ENCODE peak calls at places on chromosome 7, in nine cellular contexts. One of them, this sample, is unnamed.

GRCh38 chr7:43392638-43393037 is 190.3 kb upstream of the STK17A start:
- DNase-seq in GM12865: no peak
- DNase-seq in activated CD4-positive, alpha-beta T cell treated with anti-CD3 and anti-CD28 coated beads, Interleukin-2, amount 50 U/mL, for 1 hour: no peak
- DNase-seq in HFF-Myc: no peak
- DNase-seq in GM23248: no peak
- DNase-seq in heart right ventricle: no peak
- DNase-seq in fibroblast of pulmonary artery: no peak
- DNase-seq in CD8-positive, alpha-beta memory T cell: no peak
- DNase-seq in uterus: no peak
- DNase-seq in this sample: no peak

GRCh38 chr7:72336887-72337821 is 75.0 kb downstream of the CALN1 start:
- DNase-seq in GM12865: no peak
- DNase-seq in fibroblast of pulmonary artery: no peak
- DNase-seq in HFF-Myc: no peak
- DNase-seq in activated CD4-positive, alpha-beta T cell treated with anti-CD3 and anti-CD28 coated beads, Interleukin-2, amount 50 U/mL, for 1 hour: no peak
- DNase-seq in GM23248: no peak
- DNase-seq in CD8-positive, alpha-beta memory T cell: no peak
- DNase-seq in uterus: no peak
- DNase-seq in heart right ventricle: no peak
- DNase-seq in this sample: no peak

GRCh38 chr7:74190259-74190658 is 16.1 kb downstream of the EIF4H start:
- DNase-seq in GM12865: no peak
- DNase-seq in CD8-positive, alpha-beta memory T cell: no peak
- DNase-seq in GM23248: no peak
- DNase-seq in uterus: no peak
- DNase-seq in heart right ventricle: no peak
- DNase-seq in activated CD4-positive, alpha-beta T cell treated with anti-CD3 and anti-CD28 coated beads, Interleukin-2, amount 50 U/mL, for 1 hour: no peak
- DNase-seq in HFF-Myc: no peak
- DNase-seq in fibroblast of pulmonary artery: no peak
- DNase-seq in this sample: no peak

GRCh38 chr7:31735991-31736982 is 49.3 kb downstream of the PPP1R17 start:
- DNase-seq in GM23248: peak
- DNase-seq in GM12865: peak
- DNase-seq in CD8-positive, alpha-beta memory T cell: no peak
- DNase-seq in heart right ventricle: peak
- DNase-seq in HFF-Myc: peak
- DNase-seq in uterus: peak
- DNase-seq in fibroblast of pulmonary artery: peak
- DNase-seq in activated CD4-positive, alpha-beta T cell treated with anti-CD3 and anti-CD28 coated beads, Interleukin-2, amount 50 U/mL, for 1 hour: no peak
- DNase-seq in this sample: peak

GRCh38 chr7:17038783-17039170 is 157.0 kb upstream of the AGR3 start:
- DNase-seq in GM12865: no peak
- DNase-seq in GM23248: no peak
- DNase-seq in fibroblast of pulmonary artery: no peak
- DNase-seq in activated CD4-positive, alpha-beta T cell treated with anti-CD3 and anti-CD28 coated beads, Interleukin-2, amount 50 U/mL, for 1 hour: no peak
- DNase-seq in HFF-Myc: no peak
- DNase-seq in uterus: no peak
- DNase-seq in heart right ventricle: no peak
- DNase-seq in CD8-positive, alpha-beta memory T cell: no peak
- DNase-seq in this sample: no peak

GRCh38 chr7:147013820-147014219 is 897.2 kb downstream of the CNTNAP2 start:
- DNase-seq in GM12865: no peak
- DNase-seq in CD8-positive, alpha-beta memory T cell: no peak
- DNase-seq in HFF-Myc: no peak
- DNase-seq in fibroblast of pulmonary artery: peak
- DNase-seq in GM23248: no peak
- DNase-seq in heart right ventricle: no peak
- DNase-seq in activated CD4-positive, alpha-beta T cell treated with anti-CD3 and anti-CD28 coated beads, Interleukin-2, amount 50 U/mL, for 1 hour: no peak
- DNase-seq in uterus: no peak
- DNase-seq in this sample: no peak

GRCh38 chr7:14752301-14752700 is 150.2 kb downstream of the DGKB start:
- DNase-seq in uterus: no peak
- DNase-seq in activated CD4-positive, alpha-beta T cell treated with anti-CD3 and anti-CD28 coated beads, Interleukin-2, amount 50 U/mL, for 1 hour: no peak
- DNase-seq in CD8-positive, alpha-beta memory T cell: no peak
- DNase-seq in GM12865: no peak
- DNase-seq in fibroblast of pulmonary artery: no peak
- DNase-seq in GM23248: no peak
- DNase-seq in heart right ventricle: no peak
- DNase-seq in HFF-Myc: no peak
- DNase-seq in this sample: no peak

GRCh38 chr7:143408686-143409551 is at the start of gene EPHA1:
- DNase-seq in HFF-Myc: no peak
- DNase-seq in activated CD4-positive, alpha-beta T cell treated with anti-CD3 and anti-CD28 coated beads, Interleukin-2, amount 50 U/mL, for 1 hour: peak
- DNase-seq in fibroblast of pulmonary artery: no peak
- DNase-seq in uterus: no peak
- DNase-seq in heart right ventricle: no peak
- DNase-seq in GM23248: peak
- DNase-seq in GM12865: no peak
- DNase-seq in CD8-positive, alpha-beta memory T cell: peak
- DNase-seq in this sample: peak

GRCh38 chr7:129719980-129720732 is 108.6 kb downstream of the NRF1 start:
- DNase-seq in HFF-Myc: no peak
- DNase-seq in CD8-positive, alpha-beta memory T cell: no peak
- DNase-seq in fibroblast of pulmonary artery: peak
- DNase-seq in GM23248: peak
- DNase-seq in heart right ventricle: no peak
- DNase-seq in activated CD4-positive, alpha-beta T cell treated with anti-CD3 and anti-CD28 coated beads, Interleukin-2, amount 50 U/mL, for 1 hour: no peak
- DNase-seq in GM12865: no peak
- DNase-seq in uterus: no peak
- DNase-seq in this sample: no peak

GRCh38 chr7:3404490-3404889 is 103.4 kb downstream of the SDK1 start:
- DNase-seq in uterus: no peak
- DNase-seq in GM23248: no peak
- DNase-seq in GM12865: no peak
- DNase-seq in activated CD4-positive, alpha-beta T cell treated with anti-CD3 and anti-CD28 coated beads, Interleukin-2, amount 50 U/mL, for 1 hour: no peak
- DNase-seq in fibroblast of pulmonary artery: peak
- DNase-seq in CD8-positive, alpha-beta memory T cell: no peak
- DNase-seq in HFF-Myc: no peak
- DNase-seq in heart right ventricle: no peak
- DNase-seq in this sample: peak

GRCh38 chr7:108178393-108178792 is 48.2 kb upstream of the LAMB4 start:
- DNase-seq in HFF-Myc: no peak
- DNase-seq in GM23248: no peak
- DNase-seq in activated CD4-positive, alpha-beta T cell treated with anti-CD3 and anti-CD28 coated beads, Interleukin-2, amount 50 U/mL, for 1 hour: no peak
- DNase-seq in uterus: no peak
- DNase-seq in GM12865: no peak
- DNase-seq in CD8-positive, alpha-beta memory T cell: no peak
- DNase-seq in heart right ventricle: no peak
- DNase-seq in fibroblast of pulmonary artery: no peak
- DNase-seq in this sample: peak

GRCh38 chr7:2982401-2982800 is 61.3 kb downstream of the CARD11 start:
- DNase-seq in uterus: no peak
- DNase-seq in HFF-Myc: no peak
- DNase-seq in heart right ventricle: no peak
- DNase-seq in GM12865: no peak
- DNase-seq in fibroblast of pulmonary artery: no peak
- DNase-seq in GM23248: no peak
- DNase-seq in activated CD4-positive, alpha-beta T cell treated with anti-CD3 and anti-CD28 coated beads, Interleukin-2, amount 50 U/mL, for 1 hour: no peak
- DNase-seq in CD8-positive, alpha-beta memory T cell: no peak
- DNase-seq in this sample: no peak

GRCh38 chr7:99525713-99526440 is 21.4 kb downstream of the ZKSCAN5 start:
- DNase-seq in heart right ventricle: no peak
- DNase-seq in activated CD4-positive, alpha-beta T cell treated with anti-CD3 and anti-CD28 coated beads, Interleukin-2, amount 50 U/mL, for 1 hour: no peak
- DNase-seq in HFF-Myc: no peak
- DNase-seq in uterus: no peak
- DNase-seq in GM12865: no peak
- DNase-seq in fibroblast of pulmonary artery: peak
- DNase-seq in CD8-positive, alpha-beta memory T cell: peak
- DNase-seq in GM23248: peak
- DNase-seq in this sample: no peak

GRCh38 chr7:511476-512145 is 8.0 kb downstream of the PDGFA start:
- DNase-seq in uterus: no peak
- DNase-seq in heart right ventricle: peak
- DNase-seq in activated CD4-positive, alpha-beta T cell treated with anti-CD3 and anti-CD28 coated beads, Interleukin-2, amount 50 U/mL, for 1 hour: no peak
- DNase-seq in HFF-Myc: no peak
- DNase-seq in CD8-positive, alpha-beta memory T cell: no peak
- DNase-seq in GM12865: no peak
- DNase-seq in fibroblast of pulmonary artery: no peak
- DNase-seq in GM23248: no peak
- DNase-seq in this sample: no peak

GRCh38 chr7:22576941-22577927 is 77.2 kb upstream of the STEAP1B start:
- DNase-seq in heart right ventricle: no peak
- DNase-seq in fibroblast of pulmonary artery: peak
- DNase-seq in uterus: peak
- DNase-seq in GM23248: peak
- DNase-seq in GM12865: no peak
- DNase-seq in activated CD4-positive, alpha-beta T cell treated with anti-CD3 and anti-CD28 coated beads, Interleukin-2, amount 50 U/mL, for 1 hour: no peak
- DNase-seq in HFF-Myc: peak
- DNase-seq in CD8-positive, alpha-beta memory T cell: no peak
- DNase-seq in this sample: no peak

GRCh38 chr7:28855538-28856217 is 102.5 kb downstream of the TRIL start:
- DNase-seq in uterus: no peak
- DNase-seq in fibroblast of pulmonary artery: peak
- DNase-seq in heart right ventricle: no peak
- DNase-seq in GM23248: peak
- DNase-seq in GM12865: no peak
- DNase-seq in HFF-Myc: peak
- DNase-seq in CD8-positive, alpha-beta memory T cell: no peak
- DNase-seq in activated CD4-positive, alpha-beta T cell treated with anti-CD3 and anti-CD28 coated beads, Interleukin-2, amount 50 U/mL, for 1 hour: no peak
- DNase-seq in this sample: no peak

GRCh38 chr7:69399038-69399800 is 199.1 kb upstream of the AUTS2 start:
- DNase-seq in HFF-Myc: no peak
- DNase-seq in GM12865: no peak
- DNase-seq in heart right ventricle: no peak
- DNase-seq in CD8-positive, alpha-beta memory T cell: no peak
- DNase-seq in activated CD4-positive, alpha-beta T cell treated with anti-CD3 and anti-CD28 coated beads, Interleukin-2, amount 50 U/mL, for 1 hour: no peak
- DNase-seq in fibroblast of pulmonary artery: no peak
- DNase-seq in GM23248: peak
- DNase-seq in uterus: no peak
- DNase-seq in this sample: no peak

This sample was measured in LNCaP clone FGC.